ENCODE peak calls at places on chromosomes 4 and X, in six cellular contexts. T, P, E, D, X and V are unnamed samples.

GRCh38 chr4:56910172-56910967 is 2.7 kb downstream of the REST start:
- DNase-seq in T (no peak), P (no peak), E (no peak), D (no peak), X (no peak), V (no peak)

GRCh38 chr4:121697626-121698025 is 846 bp upstream of the ANXA5 start:
- DNase-seq in T (no peak), P (no peak), E (no peak), D (no peak), X (no peak), V (no peak)

GRCh38 chr4:174256277-174256713 is 27.2 kb downstream of the FBXO8 start:
- DNase-seq in T (peak), P (no peak), E (no peak), D (peak), X (no peak), V (no peak)

GRCh38 chr4:151153585-151153984 is 54.2 kb downstream of the RPS3A start:
- DNase-seq in T (no peak), P (no peak), E (no peak), D (no peak), X (no peak), V (no peak)

GRCh38 chrX:19627081-19627480 is 111.8 kb upstream of the MAP3K15 start:
- DNase-seq in T (no peak), P (no peak), E (no peak), D (no peak), X (no peak), V (no peak)

GRCh38 chr4:183876268-183876934 is 28.7 kb upstream of the STOX2 start:
- DNase-seq in T (peak), P (no peak), E (no peak), D (peak), X (peak), V (no peak)

GRCh38 chrX:132270699-132271098 is 51.5 kb upstream of the RAP2C start:
- DNase-seq in T (peak), P (no peak), E (no peak), D (peak), X (peak), V (no peak)

GRCh38 chr4:76459291-76459723 is 24.3 kb downstream of the SHROOM3 start:
- DNase-seq in T (peak), P (peak), E (no peak), D (peak), X (peak), V (peak)

GRCh38 chrX:28487818-28488217 is 99.4 kb upstream of the IL1RAPL1 start:
- DNase-seq in T (no peak), P (no peak), E (no peak), D (no peak), X (no peak), V (no peak)

GRCh38 chr4:118776166-118776954 is 59.6 kb downstream of the SEC24D start:
- DNase-seq in T (peak), P (no peak), E (no peak), D (peak), X (peak), V (no peak)

DNA sequence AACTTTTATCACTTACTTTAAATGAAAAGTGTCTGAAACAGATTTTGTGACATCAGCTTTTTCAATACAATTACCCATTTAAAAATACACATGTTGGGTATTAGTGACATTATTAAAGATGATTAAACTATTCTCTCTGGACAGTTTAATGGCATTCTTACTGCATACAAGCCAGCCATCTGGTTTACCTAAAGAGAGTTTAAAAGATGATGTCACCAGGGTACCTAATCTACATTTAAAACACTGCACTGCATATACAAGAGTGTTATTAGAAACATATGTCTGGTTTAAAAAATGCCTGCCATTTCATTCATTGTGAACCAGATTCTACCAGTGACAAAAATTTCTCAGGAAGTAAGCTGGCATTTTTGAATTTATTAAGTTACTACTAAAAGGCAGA is 919.1 kb downstream of the ADGRL3 start:
- DNase-seq in T (no peak), P (no peak), E (no peak), D (no peak), X (no peak), V (no peak)
- H4K91ac ChIP-seq in T (no peak), P (no peak), E (no peak), D (no peak), X (no peak), V (no peak)

GRCh38 chrX:1591102-1591862 is at the start of gene AKAP17A:
- DNase-seq in T (peak), P (peak), E (peak), D (peak), X (peak), V (peak)
- H3K23ac ChIP-seq in T (no peak), P (peak), E (no peak), D (no peak), X (no peak), V (no peak)

DNA sequence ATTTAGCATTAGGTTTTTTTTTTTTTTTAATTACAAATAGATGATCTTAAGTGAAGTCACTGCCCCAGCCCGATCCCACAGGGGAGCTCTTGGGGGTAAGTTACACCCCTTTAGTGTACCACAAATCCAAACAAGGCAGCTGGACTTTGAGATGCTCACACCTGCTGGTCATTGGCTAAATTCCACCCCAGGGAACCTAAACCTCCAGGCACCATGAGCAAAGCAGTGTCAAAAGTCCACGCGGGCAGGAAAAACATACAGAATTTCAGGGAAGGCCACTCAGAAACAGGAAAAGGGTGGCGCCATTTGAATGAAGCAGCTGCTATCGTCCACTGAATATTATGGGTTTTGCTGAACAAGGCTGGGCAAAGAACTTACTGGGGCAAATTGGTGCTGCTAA is 30.9 kb downstream of the SUPT20HL1 start:
- DNase-seq in T (no peak), P (no peak), E (no peak), D (no peak), X (no peak), V (no peak)
- H3K14ac ChIP-seq in T (no peak), P (no peak), E (no peak), D (no peak), X (no peak), V (no peak)

GRCh38 chr4:165779950-165780670 is 92.9 kb upstream of the TLL1 start:
- DNase-seq in T (peak), P (no peak), E (no peak), D (no peak), X (no peak), V (no peak)
- H4K91ac ChIP-seq in T (no peak), P (no peak), E (no peak), D (no peak), X (no peak), V (no peak)